ENCODE peak calls at places on chromosomes 13 and 19, in ten cellular contexts. B is substantia nigra; V is adrenal gland; U is foreskin keratinocyte; H is CD8-positive, alpha-beta memory T cell; R is ovary; S is fibroblast of lung; W is suprapubic skin; A is mammary epithelial cell; E is right cardiac atrium. T is an unnamed sample.

GRCh38 chr13:24304620-24305019 is 4.8 kb upstream of the C1QTNF9 start:
- DNase-seq in B (no peak), V (no peak), U (no peak), H (no peak), R (no peak), S (no peak), W (no peak), A (no peak), E (no peak), T (no peak)

GRCh38 chr19:8306235-8307054 is 1.7 kb downstream of the CD320 start:
- DNase-seq in B (no peak), V (peak; percentile 18), U (no peak), H (no peak), R (peak; percentile 28), S (no peak), W (peak; percentile 77), A (no peak), E (no peak), T (no peak)

GRCh38 chr13:41154042-41154441 is 21.4 kb upstream of the KBTBD6 start:
- DNase-seq in B (no peak), V (no peak), U (no peak), H (no peak), R (no peak), S (no peak), W (no peak), A (no peak), E (no peak), T (no peak)

GRCh38 chr13:28750187-28751045 is 31.6 kb upstream of the SLC46A3 start:
- DNase-seq in B (no peak), V (no peak), U (peak; percentile 49), H (no peak), R (no peak), S (no peak), W (no peak), A (peak; percentile 17), E (no peak), T (no peak)

GRCh38 chr13:88707652-88708051 is 1036.5 kb downstream of the SLITRK5 start:
- DNase-seq in B (no peak), V (no peak), U (no peak), H (no peak), R (no peak), S (no peak), W (no peak), A (no peak), E (no peak), T (no peak)

GRCh38 chr13:72983085-72983768 is 75.6 kb upstream of the KLF5 start:
- DNase-seq in B (no peak), V (no peak), U (no peak), H (no peak), R (no peak), S (peak; percentile 82), W (no peak), A (peak; percentile 33), E (no peak), T (no peak)

GRCh38 chr13:27038323-27038722 is 133.3 kb downstream of the USP12 start:
- DNase-seq in B (no peak), V (no peak), U (peak; percentile 43), H (no peak), R (no peak), S (peak; percentile 63), W (no peak), A (peak; percentile 60), E (no peak), T (no peak)

GRCh38 chr19:17511724-17512573 is 500 bp downstream of the PGLS start:
- DNase-seq in B (peak; percentile 82), V (peak; percentile 86), U (peak; percentile 51), H (peak; percentile 94), R (peak; percentile 91), S (peak; percentile 91), W (peak; percentile 93), A (peak; percentile 71), E (peak; percentile 95), T (no peak)

GRCh38 chr19:6108721-6109633 is 1.3 kb downstream of the RFX2 start:
- DNase-seq in B (peak; percentile 50), V (peak; percentile 69), U (no peak), H (peak; percentile 73), R (peak; percentile 78), S (peak; percentile 69), W (no peak), A (peak; percentile 59), E (peak; percentile 85), T (no peak)

GRCh38 chr13:112885782-112886268 is 83.2 kb upstream of the MCF2L start:
- DNase-seq in B (no peak), V (peak; percentile 88), U (peak; percentile 38), H (no peak), R (peak; percentile 77), S (peak; percentile 87), W (peak; percentile 88), A (peak; percentile 84), E (peak; percentile 94), T (peak; percentile 58)

GRCh38 chr13:110886475-110887241 is 28.2 kb downstream of the ANKRD10 start:
- DNase-seq in B (no peak), V (no peak), U (no peak), H (no peak), R (no peak), S (no peak), W (no peak), A (no peak), E (no peak), T (no peak)

GRCh38 chr19:49859838-49860715 is 7.3 kb downstream of the PNKP start:
- DNase-seq in B (no peak), V (peak; percentile 54), U (no peak), H (no peak), R (no peak), S (no peak), W (no peak), A (no peak), E (peak; percentile 61), T (no peak)
- H3K27ac ChIP-seq in B (no peak overlapping the region), V (peak overlapping the region; percentile 78), U (no peak overlapping the region), H (no peak overlapping the region), R (no peak overlapping the region), S (peak overlapping the region; percentile 58), W (peak overlapping the region; percentile 73), A (no peak overlapping the region), E (no peak overlapping the region), T (peak overlapping the region; percentile 71)

DNA sequence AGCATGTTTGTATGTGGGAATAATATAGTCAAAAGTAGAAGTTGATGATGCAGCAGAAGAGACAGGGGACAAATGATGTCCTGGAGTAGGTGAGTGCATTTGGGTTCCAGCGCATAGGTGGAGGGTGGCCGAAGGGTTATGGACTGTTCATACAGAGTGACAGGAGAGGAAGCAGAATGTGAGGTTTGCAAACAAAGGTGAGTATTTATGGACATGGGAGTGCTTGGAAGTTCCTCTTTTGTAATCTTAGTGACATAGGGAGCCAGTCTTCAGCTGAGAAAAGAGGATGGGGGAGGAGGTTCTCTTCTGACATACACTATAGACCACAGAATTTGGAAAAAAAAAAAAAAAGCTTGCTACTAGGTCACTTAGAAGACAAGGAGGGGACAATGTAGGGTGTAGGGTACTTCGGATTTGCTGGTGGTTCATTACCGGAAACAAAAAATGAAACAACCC is 331.6 kb downstream of the DLEU7 start:
- DNase-seq in B (no peak), V (no peak), U (no peak), H (no peak), R (no peak), S (no peak), W (no peak), A (no peak), E (no peak), T (no peak)
- H3K27ac ChIP-seq in B (peak overlapping the region; percentile 63), V (no peak overlapping the region), U (no peak overlapping the region), H (peak overlapping the region; percentile 40), R (no peak overlapping the region), S (no peak overlapping the region), W (peak overlapping the region; percentile 69), A (no peak overlapping the region), E (no peak overlapping the region), T (no peak overlapping the region)

DNA sequence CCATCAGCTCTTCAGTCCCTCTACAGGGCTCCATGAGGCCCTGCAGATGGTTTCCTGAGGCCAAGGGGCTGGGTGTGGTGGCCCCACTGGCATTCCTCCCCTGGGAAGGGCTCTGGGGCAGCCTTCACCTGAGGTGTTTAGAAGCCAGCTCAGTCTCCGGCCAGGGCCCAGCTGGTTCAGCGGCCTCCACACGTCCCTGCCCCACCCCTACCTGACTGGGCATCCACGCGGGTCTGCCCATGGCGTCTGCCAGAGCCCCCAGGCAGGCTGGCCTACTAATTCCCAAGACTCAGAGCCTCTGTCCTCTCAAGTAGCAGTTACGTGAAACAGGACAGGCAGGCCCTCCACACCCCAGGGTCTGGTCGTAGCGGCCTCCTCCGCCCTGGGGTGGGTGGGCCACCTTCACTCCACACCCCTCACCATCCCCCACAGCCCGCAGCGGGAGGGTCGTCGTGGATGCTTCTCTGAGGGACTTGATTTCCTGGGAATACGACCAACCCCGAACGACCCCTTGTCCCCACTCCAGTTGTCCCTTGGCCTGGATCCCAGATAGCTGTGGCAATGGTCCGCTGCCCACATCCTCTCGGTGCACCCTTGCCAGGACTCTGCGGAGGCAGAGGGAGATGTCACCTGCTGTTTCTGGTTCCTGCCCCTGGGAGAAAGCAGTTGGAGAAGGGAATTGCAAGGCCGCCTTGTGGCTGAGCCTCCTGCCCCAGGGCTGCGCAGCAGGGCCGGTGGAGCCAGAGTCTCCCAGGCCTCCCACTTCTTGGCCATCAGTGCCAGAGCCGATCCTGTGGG is 24.3 kb downstream of the CAPN12 start:
- DNase-seq in B (no peak), V (no peak), U (no peak), H (no peak), R (no peak), S (no peak), W (no peak), A (no peak), E (peak; percentile 74), T (no peak)
- H3K27ac ChIP-seq in B (peak overlapping the region; percentile 99), V (no peak overlapping the region), U (no peak overlapping the region), H (no peak overlapping the region), R (no peak overlapping the region), S (peak overlapping the region; percentile 34), W (peak overlapping the region; percentile 74), A (peak overlapping the region; percentile 86), E (peak overlapping the region; percentile 79), T (peak overlapping the region; percentile 79)

GRCh38 chr19:13031917-13032623 is 36.8 kb downstream of the NFIX start:
- DNase-seq in B (peak; percentile 76), V (no peak), U (no peak), H (no peak), R (no peak), S (peak; percentile 78), W (no peak), A (peak; percentile 74), E (peak; percentile 70), T (no peak)

GRCh38 chr19:13034636-13035035 is 39.4 kb downstream of the NFIX start:
- DNase-seq in B (no peak), V (no peak), U (no peak), H (no peak), R (no peak), S (no peak), W (no peak), A (peak; percentile 49), E (no peak), T (no peak)

GRCh38 chr19:13033819-13034611 is 38.7 kb downstream of the NFIX start:
- DNase-seq in B (peak; percentile 80), V (peak; percentile 85), U (no peak), H (no peak), R (peak; percentile 75), S (peak; percentile 59), W (no peak), A (peak; percentile 68), E (peak; percentile 91), T (no peak)

GRCh38 chr19:13033244-13033643 is 38.0 kb downstream of the NFIX start:
- DNase-seq in B (no peak), V (no peak), U (no peak), H (no peak), R (no peak), S (no peak), W (no peak), A (no peak), E (no peak), T (no peak)

DNA sequence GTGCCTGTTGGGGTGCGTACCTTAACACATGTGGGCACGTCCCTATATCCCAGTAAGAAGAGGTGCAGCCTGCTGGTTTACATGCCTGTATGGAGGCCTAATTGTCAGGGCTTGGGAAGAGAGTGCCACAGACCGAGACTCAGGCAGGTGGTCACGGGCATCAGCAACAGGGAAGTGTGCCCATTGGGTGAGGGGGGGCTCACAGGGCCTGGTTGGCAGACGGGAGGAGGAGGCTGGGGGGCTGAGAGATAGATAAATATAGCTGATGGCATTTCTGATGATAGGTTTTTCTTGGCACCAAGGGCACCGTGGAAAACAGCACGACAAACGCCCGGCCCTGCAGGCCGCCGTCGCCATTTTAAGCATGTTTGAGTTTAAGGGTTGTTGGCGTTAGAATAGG is 37.6 kb downstream of the NFIX start:
- DNase-seq in B (no peak), V (no peak), U (no peak), H (no peak), R (no peak), S (no peak), W (no peak), A (no peak), E (peak; percentile 64), T (no peak)
- H3K27ac ChIP-seq in B (peak overlapping the region; percentile 99), V (no peak overlapping the region), U (no peak overlapping the region), H (no peak overlapping the region), R (no peak overlapping the region), S (peak overlapping the region; percentile 73), W (peak overlapping the region; percentile 90), A (peak overlapping the region; percentile 54), E (peak overlapping the region; percentile 83), T (peak overlapping the region; percentile 94)